ENCODE peak calls at places on chromosome 12, in six cellular contexts. K, X, A, B, F and W are unnamed samples.

GRCh38 chr12:123026094-123026853 is 45.8 kb downstream of the ARL6IP4 start:
- DNase-seq in K (no peak), X (no peak), A (no peak), B (no peak), F (no peak), W (no peak)

GRCh38 chr12:75631809-75632208 is 120.4 kb upstream of the KRR1 start:
- DNase-seq in K (no peak), X (no peak), A (no peak), B (no peak), F (no peak), W (no peak)

GRCh38 chr12:12721251-12721689 is 4.1 kb downstream of the CDKN1B start:
- DNase-seq in K (no peak), X (no peak), A (no peak), B (no peak), F (no peak), W (no peak)

GRCh38 chr12:47735649-47736048 is 10.4 kb upstream of the ENDOU start:
- DNase-seq in K (no peak), X (no peak), A (no peak), B (no peak), F (no peak), W (no peak)

GRCh38 chr12:116910645-116911449 is at the start of gene FBXW8:
- DNase-seq in K (peak), X (no peak), A (no peak), B (peak), F (peak), W (peak)

GRCh38 chr12:68200854-68201253 is 24.8 kb downstream of the IL26 start:
- DNase-seq in K (no peak), X (no peak), A (no peak), B (no peak), F (no peak), W (no peak)

GRCh38 chr12:1131811-1132224 is 140.8 kb downstream of the ERC1 start:
- DNase-seq in K (no peak), X (no peak), A (no peak), B (no peak), F (no peak), W (no peak)

GRCh38 chr12:80018119-80018518 is 81.2 kb upstream of the OTOGL start:
- DNase-seq in K (no peak), X (no peak), A (no peak), B (no peak), F (no peak), W (no peak)

GRCh38 chr12:50325890-50326391 is 42.6 kb upstream of the LIMA1 start:
- DNase-seq in K (no peak), X (no peak), A (no peak), B (no peak), F (no peak), W (peak)

GRCh38 chr12:124231980-124232653 is 62.8 kb upstream of the RFLNA start:
- DNase-seq in K (no peak), X (no peak), A (no peak), B (peak), F (no peak), W (no peak)

GRCh38 chr12:124507188-124508109 is 60.0 kb downstream of the NCOR2 start:
- DNase-seq in K (no peak), X (no peak), A (peak), B (peak), F (peak), W (peak)

GRCh38 chr12:65517656-65518210 is 239.2 kb downstream of the MSRB3 start:
- DNase-seq in K (no peak), X (no peak), A (no peak), B (no peak), F (no peak), W (no peak)

GRCh38 chr12:7868391-7868790 is 4.3 kb downstream of the SLC2A14 start:
- DNase-seq in K (no peak), X (no peak), A (no peak), B (no peak), F (peak), W (no peak)

GRCh38 chr12:80264386-80264785 is 165.0 kb downstream of the OTOGL start:
- DNase-seq in K (no peak), X (no peak), A (no peak), B (no peak), F (no peak), W (no peak)

GRCh38 chr12:127383281-127383680 is 883.7 kb upstream of the TMEM132C start:
- DNase-seq in K (no peak), X (no peak), A (no peak), B (no peak), F (no peak), W (no peak)

GRCh38 chr12:75389061-75389460 is 1.8 kb upstream of the GLIPR1L2 start:
- DNase-seq in K (no peak), X (no peak), A (no peak), B (no peak), F (peak), W (peak)

GRCh38 chr12:124750787-124751471 is 112.7 kb downstream of the SCARB1 start:
- DNase-seq in K (no peak), X (no peak), A (no peak), B (no peak), F (no peak), W (no peak)

GRCh38 chr12:47651368-47652254 is 54.2 kb downstream of the RPAP3 start:
- DNase-seq in K (peak), X (no peak), A (peak), B (peak), F (peak), W (peak)

GRCh38 chr12:79975143-79975542 is 40.2 kb upstream of the PPP1R12A start:
- DNase-seq in K (no peak), X (no peak), A (no peak), B (no peak), F (no peak), W (no peak)

GRCh38 chr12:46657416-46658411 is 168.1 kb downstream of the SLC38A4 start:
- DNase-seq in K (no peak), X (no peak), A (no peak), B (no peak), F (peak), W (peak)

GRCh38 chr12:100253437-100253836 is 13.4 kb downstream of the DEPDC4 start:
- DNase-seq in K (no peak), X (no peak), A (no peak), B (no peak), F (no peak), W (no peak)

GRCh38 chr12:70733385-70733784 is 96.2 kb upstream of the PTPRB start:
- DNase-seq in K (no peak), X (no peak), A (no peak), B (no peak), F (peak), W (peak)

GRCh38 chr12:46197876-46198275 is 71.0 kb downstream of the SLC38A1 start:
- DNase-seq in K (no peak), X (no peak), A (no peak), B (no peak), F (no peak), W (no peak)

GRCh38 chr12:23686095-23686494 is 263.4 kb downstream of the SOX5 start:
- DNase-seq in K (no peak), X (no peak), A (no peak), B (no peak), F (no peak), W (no peak)

GRCh38 chr12:48677782-48678181 is 4.3 kb downstream of the KANSL2 start:
- DNase-seq in K (no peak), X (no peak), A (no peak), B (no peak), F (peak), W (no peak)

GRCh38 chr12:21992823-21993222 is 51.6 kb upstream of the ABCC9 start:
- DNase-seq in K (no peak), X (no peak), A (no peak), B (no peak), F (no peak), W (no peak)

GRCh38 chr12:42590324-42590934 is 883 bp upstream of the PRICKLE1 start:
- DNase-seq in K (peak), X (no peak), A (no peak), B (peak), F (no peak), W (no peak)

GRCh38 chr12:42568952-42569916 is 20.3 kb downstream of the PRICKLE1 start:
- DNase-seq in K (no peak), X (no peak), A (no peak), B (no peak), F (peak), W (peak)

GRCh38 chr12:96516472-96517417 is 27.4 kb downstream of the CFAP54 start:
- DNase-seq in K (peak), X (no peak), A (peak), B (peak), F (peak), W (peak)

GRCh38 chr12:116881325-116881866 is at the start of gene HRK:
- DNase-seq in K (no peak), X (no peak), A (no peak), B (no peak), F (no peak), W (no peak)

GRCh38 chr12:98814254-98814653 is 169.2 kb downstream of the APAF1 start:
- DNase-seq in K (no peak), X (no peak), A (no peak), B (no peak), F (no peak), W (peak)
- H3K4me3 ChIP-seq in K (no peak), X (no peak), A (no peak), B (no peak), F (no peak), W (no peak)

GRCh38 chr12:2622460-2622859 is 172.3 kb upstream of the FKBP4 start:
- DNase-seq in K (no peak), X (no peak), A (no peak), B (no peak), F (no peak), W (no peak)

GRCh38 chr12:2623472-2623871 is 171.3 kb upstream of the FKBP4 start:
- DNase-seq in K (no peak), X (no peak), A (no peak), B (no peak), F (no peak), W (no peak)

GRCh38 chr12:2625267-2625666 is 169.5 kb upstream of the FKBP4 start:
- DNase-seq in K (no peak), X (no peak), A (no peak), B (no peak), F (no peak), W (no peak)

GRCh38 chr12:2627343-2628191 is 167.2 kb upstream of the FKBP4 start:
- DNase-seq in K (no peak), X (no peak), A (no peak), B (no peak), F (no peak), W (no peak)

DNA sequence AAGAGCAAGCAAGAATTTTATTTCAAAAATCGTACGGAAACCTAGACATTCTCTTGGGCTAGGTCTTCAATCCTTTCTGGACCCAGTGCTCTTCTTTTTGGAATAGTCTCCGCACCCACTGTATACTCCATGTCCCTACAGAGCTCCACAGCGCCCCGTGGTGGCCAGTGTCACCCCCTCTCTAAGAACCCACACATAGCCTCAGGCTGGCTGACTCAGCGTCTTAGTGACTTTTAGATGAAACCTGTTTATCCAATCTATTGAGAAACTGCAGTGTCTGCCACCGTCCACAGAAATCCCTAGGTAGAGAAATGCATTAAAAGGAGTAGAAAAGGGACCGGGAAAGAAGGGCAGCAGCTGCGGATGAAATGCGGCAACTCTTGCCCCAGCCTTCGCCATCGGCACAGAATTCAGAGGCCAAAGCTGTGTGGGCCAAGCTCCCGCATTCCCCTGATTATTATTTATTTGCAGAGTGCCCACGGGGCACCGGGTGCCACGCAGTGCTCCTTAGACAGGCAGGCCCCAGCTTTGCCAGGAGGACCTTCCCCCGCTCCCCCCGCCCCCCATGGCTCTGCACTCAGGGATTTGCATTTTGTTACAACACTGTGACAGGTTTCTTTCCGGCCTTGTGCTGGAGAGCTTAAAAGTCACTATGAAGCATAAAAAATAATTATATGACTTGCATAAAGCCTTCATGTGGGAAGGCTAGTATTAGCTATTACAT is 170.1 kb upstream of the FKBP4 start:
- DNase-seq in K (no peak), X (no peak), A (no peak), B (no peak), F (peak), W (no peak)
- TF ChIP-seq CTCF in K (no peak), X (no peak), A (no peak), B (peak), F (peak), W (peak)

DNA sequence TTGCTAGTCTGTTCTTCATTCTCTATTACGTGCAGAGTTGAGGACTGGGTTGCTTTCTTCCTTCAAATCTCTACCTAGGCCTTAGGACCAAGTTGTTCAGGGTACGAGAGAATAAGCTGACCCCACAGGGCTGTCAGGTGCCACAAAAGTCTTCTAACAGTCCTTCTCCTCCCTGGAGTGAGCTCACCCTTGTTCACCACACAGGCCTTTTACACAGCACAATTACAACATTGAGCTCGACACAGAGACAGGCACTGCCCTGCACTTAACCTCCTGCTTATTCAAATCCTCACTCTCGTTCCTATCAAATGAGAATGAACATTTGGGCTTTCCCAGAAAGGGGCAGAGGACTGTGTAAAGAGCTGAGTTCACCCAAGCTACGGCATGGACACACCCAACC is 2.4 kb downstream of the GALNT6 start:
- DNase-seq in K (no peak), X (no peak), A (no peak), B (no peak), F (no peak), W (no peak)
- H3K4me3 ChIP-seq in K (no peak), X (no peak), A (no peak), B (no peak), F (no peak), W (no peak)

DNA sequence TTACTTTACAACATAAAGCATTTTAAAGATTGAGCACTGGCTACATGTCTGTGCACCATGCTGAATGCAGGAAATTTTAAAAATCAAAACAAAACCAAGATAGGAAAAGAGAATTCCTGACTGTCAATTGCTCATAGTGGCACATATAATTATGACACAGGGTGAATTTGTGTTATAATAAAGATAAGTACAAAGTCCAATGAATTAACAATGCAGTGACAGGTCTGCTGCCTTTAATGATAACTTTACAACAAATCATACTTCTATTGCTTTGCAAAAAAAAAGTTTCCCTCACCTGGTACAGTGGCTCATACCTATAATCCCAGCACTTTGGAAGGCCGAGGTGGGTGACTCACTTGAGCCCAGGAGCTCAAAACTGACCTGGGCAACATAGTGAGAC is 93.8 kb upstream of the OSBPL8 start:
- DNase-seq in K (no peak), X (no peak), A (no peak), B (no peak), F (no peak), W (no peak)
- TF ChIP-seq CTCF in K (no peak), X (no peak), A (no peak), B (no peak), F (no peak), W (no peak)